ENCODE peak calls at places on chromosomes 13 and 19, in nine cellular contexts. L is uterus, S is left lung, C is NCI-H2107, O is iris pigment epithelial cell, E is mucosa of descending colon, F is HCT116, V is ureter, M is activated B cell treated with CpG ODN at 0.5 μM for 24 hours. P is an unnamed sample.

GRCh38 chr19:18290250-18291018 is 9.0 kb upstream of the JUND start:
- DNase-seq in L (peak), S (peak), C (no peak), O (peak), E (peak), F (no peak), V (no peak), M (peak), P (no peak)

GRCh38 chr19:46413262-46414031 is at the start of gene CCDC8:
- DNase-seq in L (peak), S (peak), C (no peak), O (peak), E (peak), F (no peak), V (peak), M (no peak), P (no peak)

GRCh38 chr13:81565849-81566248 is 1224.9 kb upstream of the SPRY2 start:
- DNase-seq in L (no peak), S (no peak), C (no peak), O (no peak), E (no peak), F (no peak), V (no peak), M (no peak), P (no peak)

GRCh38 chr13:26914624-26915023 is 154.0 kb upstream of the GPR12 start:
- DNase-seq in L (no peak), S (no peak), C (peak), O (peak), E (no peak), F (peak), V (no peak), M (no peak), P (no peak)

GRCh38 chr13:114107686-114108081 is 24.7 kb downstream of the RASA3 start:
- DNase-seq in L (peak), S (peak), C (no peak), O (peak), E (peak), F (no peak), V (no peak), M (no peak), P (no peak)

GRCh38 chr13:30253830-30254229 is 53.5 kb downstream of the KATNAL1 start:
- DNase-seq in L (no peak), S (no peak), C (no peak), O (no peak), E (no peak), F (no peak), V (no peak), M (no peak), P (no peak)

GRCh38 chr13:39023316-39023715 is 14.6 kb downstream of the PROSER1 start:
- DNase-seq in L (no peak), S (no peak), C (no peak), O (peak), E (no peak), F (no peak), V (no peak), M (no peak), P (no peak)

GRCh38 chr19:39223703-39224279 is 19.7 kb upstream of the SYCN start:
- DNase-seq in L (no peak), S (no peak), C (no peak), O (peak), E (no peak), F (no peak), V (no peak), M (no peak), P (no peak)

GRCh38 chr19:21084343-21084742 is 2.3 kb downstream of the ZNF714 start:
- DNase-seq in L (no peak), S (no peak), C (no peak), O (peak), E (no peak), F (no peak), V (no peak), M (no peak), P (no peak)

GRCh38 chr19:48724796-48725753 is 5.5 kb upstream of the MAMSTR start:
- DNase-seq in L (peak), S (no peak), C (no peak), O (peak), E (no peak), F (peak), V (peak), M (no peak), P (no peak)

GRCh38 chr13:71605744-71606143 is 261.3 kb downstream of the DACH1 start:
- DNase-seq in L (no peak), S (no peak), C (no peak), O (no peak), E (no peak), F (no peak), V (no peak), M (no peak), P (no peak)

GRCh38 chr19:38084196-38084595 is 139.8 kb downstream of the DPF1 start:
- DNase-seq in L (no peak), S (no peak), C (no peak), O (no peak), E (no peak), F (no peak), V (no peak), M (no peak), P (no peak)

GRCh38 chr19:43798546-43799409 is 3.5 kb downstream of the LYPD5 start:
- DNase-seq in L (no peak), S (peak), C (peak), O (no peak), E (peak), F (peak), V (peak), M (no peak), P (no peak)

GRCh38 chr13:51221674-51222509 is at the start of gene FAM124A:
- DNase-seq in L (peak), S (no peak), C (peak), O (peak), E (no peak), F (peak), V (no peak), M (peak), P (peak)

GRCh38 chr13:100544866-100545683 is 43.5 kb downstream of the GGACT start:
- DNase-seq in L (no peak), S (peak), C (no peak), O (no peak), E (no peak), F (no peak), V (no peak), M (no peak), P (no peak)

GRCh38 chr19:33391631-33392249 is 18.2 kb downstream of the CEBPG start:
- DNase-seq in L (no peak), S (no peak), C (no peak), O (no peak), E (peak), F (no peak), V (no peak), M (no peak), P (no peak)

GRCh38 chr19:1390594-1391423 is 7.1 kb downstream of the NDUFS7 start:
- DNase-seq in L (no peak), S (no peak), C (no peak), O (no peak), E (no peak), F (no peak), V (no peak), M (no peak), P (no peak)

GRCh38 chr19:4064551-4065260 is 2.0 kb downstream of the ZBTB7A start:
- DNase-seq in L (peak), S (no peak), C (no peak), O (no peak), E (peak), F (no peak), V (peak), M (peak), P (no peak)